ENCODE peak calls at places on chromosome 15, in seven cellular contexts. V, L, B, J, S, P and R are unnamed samples.

GRCh38 chr15:50124557-50125080 is 5.6 kb upstream of the ATP8B4 start:
- DNase-seq in B (no peak), J (no peak), V (no peak), L (no peak), S (no peak), P (no peak), R (no peak)

GRCh38 chr15:98896802-98897732 is 110.5 kb downstream of the PGPEP1L start:
- DNase-seq in S (no peak), B (peak; percentile 99), P (no peak), J (peak; percentile 99), L (no peak), V (no peak), R (no peak)

GRCh38 chr15:41772720-41773331 is 1.5 kb upstream of the MAPKBP1 start:
- DNase-seq in P (peak; percentile 40), B (peak; percentile 82), L (peak; percentile 71), V (no peak), J (peak; percentile 83), S (peak; percentile 18), R (peak; percentile 60)

GRCh38 chr15:68794869-68795268 is 25.8 kb downstream of the ANP32A start:
- DNase-seq in V (no peak), S (no peak), J (peak; percentile 14), L (no peak), B (no peak), P (no peak), R (no peak)

GRCh38 chr15:99538261-99538660 is 27.5 kb upstream of the MEF2A start:
- DNase-seq in P (no peak), L (no peak), V (no peak), S (no peak), B (no peak), J (no peak), R (no peak)

GRCh38 chr15:69718916-69719315 is 266.3 kb downstream of the RPLP1 start:
- DNase-seq in V (no peak), P (peak; percentile 59), L (peak; percentile 70), S (no peak), B (no peak), J (no peak), R (no peak)

GRCh38 chr15:40310001-40310959 is 2.5 kb upstream of the PLCB2 start:
- DNase-seq in L (peak; percentile 58), P (no peak), S (peak; percentile 73), V (peak; percentile 48), J (peak; percentile 59), B (peak; percentile 44), R (peak; percentile 84)

GRCh38 chr15:48388017-48388936 is 57.0 kb downstream of the DUT start:
- DNase-seq in L (no peak), S (no peak), J (no peak), B (no peak), P (no peak), V (no peak), R (no peak)

GRCh38 chr15:39058371-39059131 is 493.9 kb upstream of the RASGRP1 start:
- DNase-seq in L (no peak), J (no peak), S (no peak), V (no peak), P (no peak), B (no peak), R (no peak)

GRCh38 chr15:37880835-37881153 is 53.6 kb upstream of the TMCO5A start:
- DNase-seq in J (no peak), V (no peak), B (no peak), L (no peak), P (no peak), S (no peak), R (no peak)
- TF ChIP-seq CTCF in J (no peak), V (no peak), B (no peak), L (no peak), P (no peak), S (no peak), R (no peak)

GRCh38 chr15:101269479-101270223 is 7.6 kb downstream of the SELENOS start:
- DNase-seq in V (no peak), B (peak; percentile 24), S (no peak), P (no peak), J (peak; percentile 51), L (peak; percentile 32), R (no peak)
- TF ChIP-seq CTCF in V (no peak), B (peak; percentile 64), S (peak; percentile 34), P (no peak), J (peak; percentile 52), L (no peak), R (no peak)

GRCh38 chr15:96356494-96357455 is 26.3 kb downstream of the NR2F2 start:
- DNase-seq in B (peak; percentile 88), L (peak; percentile 78), P (peak; percentile 75), J (peak; percentile 87), V (peak; percentile 36), S (peak; percentile 96), R (peak; percentile 92)

GRCh38 chr15:96353378-96353930 is 23.0 kb downstream of the NR2F2 start:
- DNase-seq in V (no peak), S (no peak), B (no peak), L (no peak), P (no peak), J (no peak), R (no peak)

GRCh38 chr15:96353931-96354730 is 23.6 kb downstream of the NR2F2 start:
- DNase-seq in S (peak; percentile 76), P (peak; percentile 56), J (peak; percentile 75), V (no peak), L (no peak), B (peak; percentile 50), R (peak; percentile 72)

GRCh38 chr15:96355561-96356129 is 25.1 kb downstream of the NR2F2 start:
- DNase-seq in S (no peak), J (no peak), B (no peak), P (no peak), L (no peak), V (no peak), R (no peak)

GRCh38 chr15:96354731-96355560 is 24.4 kb downstream of the NR2F2 start:
- DNase-seq in B (peak; percentile 87), S (no peak), V (no peak), J (peak; percentile 89), P (no peak), L (no peak), R (no peak)
- TF ChIP-seq CTCF in B (peak; percentile 67), S (no peak), V (no peak), J (peak; percentile 62), P (peak; percentile 51), L (peak; percentile 25), R (no peak)

GRCh38 chr15:29652595-29652994 is 169.7 kb downstream of the TJP1 start:
- DNase-seq in B (no peak), J (no peak), V (no peak), P (no peak), L (no peak), S (no peak), R (no peak)

GRCh38 chr15:29651476-29652072 is 170.7 kb downstream of the TJP1 start:
- DNase-seq in B (no peak), V (no peak), S (peak; percentile 20), J (no peak), P (no peak), L (no peak), R (no peak)

DNA sequence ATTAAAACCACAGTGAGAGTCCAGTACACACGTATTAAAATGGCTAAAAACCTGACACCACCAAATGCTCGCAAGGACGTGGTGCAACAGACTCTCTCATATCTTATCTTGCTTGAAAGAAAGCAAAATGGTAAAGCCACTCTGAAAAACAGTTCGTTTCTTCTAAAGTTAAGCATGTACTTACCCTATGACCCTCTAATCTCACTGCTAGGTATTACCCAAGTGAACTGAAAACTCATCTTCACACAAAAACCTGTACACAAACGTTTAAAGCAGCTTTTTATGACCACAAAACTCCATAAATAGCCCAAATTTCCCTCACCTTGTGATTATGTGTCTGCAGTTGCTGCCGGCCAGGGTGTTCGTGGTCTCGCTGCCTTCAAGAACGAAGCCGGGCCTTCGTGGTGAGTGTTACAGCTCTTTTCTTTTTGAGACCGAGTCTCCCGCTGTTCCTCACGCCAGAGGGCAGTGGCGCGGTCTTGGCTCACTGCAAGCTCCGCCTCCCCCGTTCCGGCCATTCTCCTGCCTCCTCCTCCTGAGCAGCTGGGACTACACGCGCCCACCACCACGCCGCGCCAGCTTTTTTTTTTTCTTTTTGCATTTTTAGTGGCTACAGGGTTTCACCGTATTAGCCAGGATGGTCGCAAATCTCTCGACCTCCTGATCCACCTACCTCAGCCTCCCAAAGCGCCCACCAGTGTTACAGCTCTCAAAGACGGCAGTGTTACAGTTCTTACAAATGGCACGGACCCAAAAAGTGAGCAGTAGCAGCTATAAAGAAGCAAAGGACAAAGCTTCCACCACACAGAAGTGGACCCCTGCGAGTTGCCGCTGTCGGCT is 165.4 kb downstream of the TJP1 start:
- DNase-seq in J (peak; percentile 36), S (peak; percentile 73), L (no peak), B (no peak), V (no peak), P (no peak), R (peak; percentile 27)
- TF ChIP-seq CTCF in J (peak; percentile 12), S (peak; percentile 18), L (no peak), B (no peak), V (no peak), P (no peak), R (no peak)

GRCh38 chr15:60442763-60443162 is 36.2 kb downstream of the ICE2 start:
- DNase-seq in J (no peak), P (no peak), B (peak; percentile 2), S (no peak), V (no peak), L (no peak), R (no peak)

GRCh38 chr15:60441323-60441722 is 37.6 kb downstream of the ICE2 start:
- DNase-seq in V (no peak), S (no peak), P (no peak), J (no peak), L (no peak), B (no peak), R (no peak)

GRCh38 chr15:60442031-60442665 is 36.8 kb downstream of the ICE2 start:
- DNase-seq in L (no peak), B (no peak), S (no peak), V (no peak), P (no peak), J (no peak), R (no peak)

GRCh38 chr15:60448668-60449360 is 30.1 kb downstream of the ICE2 start:
- DNase-seq in S (no peak), P (no peak), B (no peak), J (no peak), L (no peak), V (no peak), R (no peak)

DNA sequence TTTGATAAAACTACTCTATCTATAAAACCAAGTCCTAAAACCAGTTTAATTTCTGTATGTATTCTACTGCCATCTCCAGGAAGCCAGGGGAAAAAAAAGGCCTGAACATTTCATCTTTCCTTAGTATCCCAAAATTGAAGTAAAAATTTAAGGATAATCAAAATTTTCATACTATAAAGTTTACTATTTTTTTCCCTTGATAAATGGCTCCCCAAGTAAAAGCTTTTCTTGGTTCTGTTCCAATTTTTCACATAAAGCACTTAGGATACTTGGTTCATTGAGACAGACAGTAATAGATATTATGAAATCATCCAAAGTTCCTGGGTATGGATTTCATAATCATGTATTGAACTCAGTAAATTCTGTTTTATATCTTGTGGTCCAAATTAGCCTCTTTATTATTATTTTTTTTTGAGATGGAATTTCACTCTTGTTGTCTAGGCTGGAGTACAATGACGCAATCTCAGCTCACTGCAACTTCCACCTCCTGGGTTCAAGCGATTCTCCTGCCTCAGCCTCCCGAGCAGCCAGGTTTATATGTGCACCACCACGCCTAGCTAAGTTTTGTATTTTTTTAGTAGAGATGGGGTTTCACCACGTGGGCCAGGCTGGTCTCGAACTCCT is 34.5 kb downstream of the ICE2 start:
- DNase-seq in S (no peak), P (no peak), B (peak; percentile 38), L (no peak), V (no peak), J (peak; percentile 61), R (no peak)
- TF ChIP-seq CTCF in S (no peak), P (peak; percentile 73), B (peak; percentile 55), L (peak; percentile 44), V (no peak), J (peak; percentile 69), R (no peak)